ENCODE peak calls at places on chromosomes 7 and 10, in six cellular contexts. One of them, this sample, is unnamed.

GRCh38 chr7:55573234-55573504 is 867 bp upstream of the VOPP1 start:
- DNase-seq in endothelial cell of umbilical vein: no peak
- DNase-seq in prostate gland: no peak
- DNase-seq in HL-60: no peak
- DNase-seq in upper lobe of left lung: no peak
- DNase-seq in sigmoid colon: no peak
- DNase-seq in this sample: no peak

GRCh38 chr10:131979821-131980270 is 1.9 kb downstream of the BNIP3 start:
- DNase-seq in sigmoid colon: peak; percentile 73
- DNase-seq in prostate gland: peak; percentile 49
- DNase-seq in HL-60: no peak
- DNase-seq in upper lobe of left lung: peak; percentile 87
- DNase-seq in endothelial cell of umbilical vein: peak; percentile 50
- DNase-seq in this sample: no peak

GRCh38 chr10:26468291-26468690 is 30.1 kb downstream of the APBB1IP start:
- DNase-seq in sigmoid colon: no peak
- DNase-seq in endothelial cell of umbilical vein: no peak
- DNase-seq in upper lobe of left lung: no peak
- DNase-seq in prostate gland: no peak
- DNase-seq in HL-60: no peak
- DNase-seq in this sample: no peak

GRCh38 chr10:20892796-20893195 is 4.3 kb downstream of the NEBL start:
- DNase-seq in endothelial cell of umbilical vein: no peak
- DNase-seq in sigmoid colon: no peak
- DNase-seq in prostate gland: no peak
- DNase-seq in upper lobe of left lung: no peak
- DNase-seq in HL-60: no peak
- DNase-seq in this sample: no peak

GRCh38 chr7:132757778-132758177 is 181.5 kb upstream of the PLXNA4 start:
- DNase-seq in prostate gland: no peak
- DNase-seq in sigmoid colon: no peak
- DNase-seq in endothelial cell of umbilical vein: no peak
- DNase-seq in HL-60: no peak
- DNase-seq in upper lobe of left lung: no peak
- DNase-seq in this sample: no peak

GRCh38 chr10:109852004-109852717 is 71.2 kb downstream of the XPNPEP1 start:
- DNase-seq in sigmoid colon: peak; percentile 88
- DNase-seq in upper lobe of left lung: peak; percentile 55
- DNase-seq in prostate gland: peak; percentile 62
- DNase-seq in HL-60: peak; percentile 21
- DNase-seq in endothelial cell of umbilical vein: peak; percentile 62
- DNase-seq in this sample: peak; percentile 73

GRCh38 chr7:47988496-47989386 is 9.3 kb upstream of the HUS1 start:
- DNase-seq in upper lobe of left lung: no peak
- DNase-seq in endothelial cell of umbilical vein: no peak
- DNase-seq in prostate gland: no peak
- DNase-seq in sigmoid colon: no peak
- DNase-seq in HL-60: no peak
- DNase-seq in this sample: no peak

GRCh38 chr7:67525588-67525987 is 529.0 kb downstream of the TYW1 start:
- DNase-seq in sigmoid colon: no peak
- DNase-seq in endothelial cell of umbilical vein: no peak
- DNase-seq in HL-60: no peak
- DNase-seq in upper lobe of left lung: no peak
- DNase-seq in prostate gland: no peak
- DNase-seq in this sample: no peak

GRCh38 chr10:86840498-86840897 is 84.1 kb downstream of the BMPR1A start:
- DNase-seq in upper lobe of left lung: no peak
- DNase-seq in HL-60: no peak
- DNase-seq in endothelial cell of umbilical vein: no peak
- DNase-seq in sigmoid colon: no peak
- DNase-seq in prostate gland: no peak
- DNase-seq in this sample: no peak

GRCh38 chr7:105623906-105624305 is 42.6 kb upstream of the EFCAB10 start:
- DNase-seq in prostate gland: no peak
- DNase-seq in endothelial cell of umbilical vein: no peak
- DNase-seq in HL-60: no peak
- DNase-seq in sigmoid colon: peak; percentile 51
- DNase-seq in upper lobe of left lung: no peak
- DNase-seq in this sample: no peak

GRCh38 chr10:77405771-77406241 is 231.8 kb downstream of the KCNMA1 start:
- DNase-seq in endothelial cell of umbilical vein: peak; percentile 51
- DNase-seq in upper lobe of left lung: peak; percentile 74
- DNase-seq in sigmoid colon: peak; percentile 93
- DNase-seq in prostate gland: peak; percentile 76
- DNase-seq in HL-60: peak; percentile 13
- DNase-seq in this sample: peak; percentile 92

GRCh38 chr10:3408603-3409365 is 236.2 kb upstream of the PITRM1 start:
- DNase-seq in upper lobe of left lung: no peak
- DNase-seq in HL-60: no peak
- DNase-seq in prostate gland: no peak
- DNase-seq in endothelial cell of umbilical vein: no peak
- DNase-seq in sigmoid colon: no peak
- DNase-seq in this sample: no peak

GRCh38 chr10:118721005-118721876 is 33.5 kb downstream of the CACUL1 start:
- DNase-seq in upper lobe of left lung: no peak
- DNase-seq in HL-60: no peak
- DNase-seq in prostate gland: peak; percentile 57
- DNase-seq in endothelial cell of umbilical vein: peak; percentile 75
- DNase-seq in sigmoid colon: no peak
- DNase-seq in this sample: no peak

GRCh38 chr7:47536705-47537611 is 45.0 kb downstream of the TNS3 start:
- DNase-seq in sigmoid colon: peak; percentile 80
- DNase-seq in prostate gland: peak; percentile 48
- DNase-seq in HL-60: no peak
- DNase-seq in endothelial cell of umbilical vein: no peak
- DNase-seq in upper lobe of left lung: peak; percentile 88
- DNase-seq in this sample: peak; percentile 68

GRCh38 chr10:93447019-93447418 is 35.1 kb downstream of the MYOF start:
- DNase-seq in HL-60: no peak
- DNase-seq in endothelial cell of umbilical vein: no peak
- DNase-seq in sigmoid colon: no peak
- DNase-seq in upper lobe of left lung: no peak
- DNase-seq in prostate gland: no peak
- DNase-seq in this sample: no peak

GRCh38 chr10:32731527-32731926 is 226.5 kb downstream of the ITGB1 start:
- DNase-seq in prostate gland: no peak
- DNase-seq in HL-60: no peak
- DNase-seq in upper lobe of left lung: no peak
- DNase-seq in endothelial cell of umbilical vein: no peak
- DNase-seq in sigmoid colon: no peak
- DNase-seq in this sample: no peak

GRCh38 chr7:114466911-114467310 is 52.3 kb downstream of the FOXP2 start:
- DNase-seq in endothelial cell of umbilical vein: peak; percentile 78
- DNase-seq in sigmoid colon: no peak
- DNase-seq in prostate gland: no peak
- DNase-seq in upper lobe of left lung: no peak
- DNase-seq in HL-60: no peak
- DNase-seq in this sample: no peak

GRCh38 chr7:127638197-127638596 is 13.8 kb upstream of the SND1 start:
- DNase-seq in endothelial cell of umbilical vein: no peak
- DNase-seq in upper lobe of left lung: no peak
- DNase-seq in HL-60: no peak
- DNase-seq in sigmoid colon: no peak
- DNase-seq in prostate gland: no peak
- DNase-seq in this sample: no peak

GRCh38 chr10:45416603-45417002 is 42.6 kb downstream of the ALOX5 start:
- DNase-seq in sigmoid colon: no peak
- DNase-seq in prostate gland: no peak
- DNase-seq in HL-60: no peak
- DNase-seq in endothelial cell of umbilical vein: no peak
- DNase-seq in upper lobe of left lung: no peak
- DNase-seq in this sample: no peak

GRCh38 chr7:111238891-111239290 is 148.0 kb downstream of the LRRN3 start:
- DNase-seq in sigmoid colon: no peak
- DNase-seq in endothelial cell of umbilical vein: peak; percentile 56
- DNase-seq in prostate gland: no peak
- DNase-seq in HL-60: no peak
- DNase-seq in upper lobe of left lung: no peak
- DNase-seq in this sample: no peak

DNA sequence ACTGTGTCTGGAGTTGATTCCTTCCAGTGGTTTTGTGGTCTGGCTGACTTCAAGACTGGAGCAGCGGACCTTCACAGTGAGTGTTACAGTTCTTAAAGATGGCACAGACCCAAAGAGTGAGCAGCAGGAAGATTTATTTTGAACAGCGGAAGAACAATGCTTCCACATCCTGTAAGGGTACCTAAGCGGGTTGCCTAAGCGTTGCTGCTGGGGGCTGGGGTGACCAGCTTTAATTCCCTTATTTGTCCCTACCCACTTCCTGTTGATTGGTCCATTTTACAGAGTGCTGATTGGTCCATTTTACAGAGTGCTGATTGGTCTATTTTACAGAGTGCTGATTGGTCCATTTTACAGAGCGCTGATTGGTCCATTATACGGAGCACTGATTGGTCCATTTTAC is 13.2 kb downstream of the AKR1B15 start:
- DNase-seq in prostate gland: no peak
- DNase-seq in HL-60: no peak
- DNase-seq in sigmoid colon: no peak
- DNase-seq in endothelial cell of umbilical vein: no peak
- DNase-seq in upper lobe of left lung: no peak
- DNase-seq in this sample: no peak
- H3K27ac ChIP-seq in prostate gland: no peak overlapping the region
- H3K27ac ChIP-seq in HL-60: no peak overlapping the region
- H3K27ac ChIP-seq in sigmoid colon: no peak overlapping the region
- H3K27ac ChIP-seq in endothelial cell of umbilical vein: no peak overlapping the region
- H3K27ac ChIP-seq in upper lobe of left lung: no peak overlapping the region
- H3K27ac ChIP-seq in this sample: peak overlapping the region; percentile 68

DNA sequence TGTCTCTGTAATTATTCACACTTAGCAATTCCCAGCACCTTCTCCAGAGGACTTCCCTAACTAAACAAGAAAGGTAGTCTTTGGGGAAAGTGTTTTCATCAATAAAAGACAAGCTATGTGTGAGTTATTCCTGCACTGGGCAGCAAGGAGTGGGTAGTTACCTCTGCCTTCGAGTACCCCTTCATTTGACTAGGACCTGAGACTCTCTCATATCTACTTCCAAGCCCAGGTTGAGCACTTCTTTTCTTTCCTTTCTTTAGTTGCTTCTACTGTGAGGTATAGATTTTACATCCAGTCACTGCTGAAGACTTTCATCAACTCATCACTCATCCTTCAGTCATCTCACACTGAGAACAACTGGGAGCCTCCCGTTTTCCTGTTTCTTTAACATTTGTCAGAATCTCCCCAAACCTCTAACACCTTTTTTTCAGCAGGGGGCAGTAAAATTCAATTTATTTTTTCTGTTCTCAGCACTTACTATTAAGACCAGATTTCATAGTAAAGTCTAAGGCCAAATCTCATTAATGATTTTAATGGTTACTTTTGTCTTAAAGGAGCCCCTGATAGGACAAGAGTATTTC is 80.1 kb upstream of the PRSS1 start:
- DNase-seq in prostate gland: no peak
- DNase-seq in endothelial cell of umbilical vein: peak; percentile 53
- DNase-seq in HL-60: no peak
- DNase-seq in sigmoid colon: no peak
- DNase-seq in upper lobe of left lung: no peak
- DNase-seq in this sample: no peak
- TF ChIP-seq CTCF in prostate gland: no peak
- TF ChIP-seq CTCF in endothelial cell of umbilical vein: peak; percentile 27
- TF ChIP-seq CTCF in HL-60: no peak
- TF ChIP-seq CTCF in sigmoid colon: no peak
- TF ChIP-seq CTCF in upper lobe of left lung: no peak
- TF ChIP-seq CTCF in this sample: no peak

GRCh38 chr7:107858280-107858679 is 32.7 kb upstream of the DLD start:
- DNase-seq in upper lobe of left lung: no peak
- DNase-seq in endothelial cell of umbilical vein: no peak
- DNase-seq in prostate gland: no peak
- DNase-seq in sigmoid colon: no peak
- DNase-seq in HL-60: no peak
- DNase-seq in this sample: no peak

GRCh38 chr7:107857541-107857912 is 33.5 kb upstream of the DLD start:
- DNase-seq in upper lobe of left lung: no peak
- DNase-seq in prostate gland: no peak
- DNase-seq in endothelial cell of umbilical vein: peak; percentile 86
- DNase-seq in HL-60: no peak
- DNase-seq in sigmoid colon: no peak
- DNase-seq in this sample: no peak

GRCh38 chr7:107856806-107857540 is 34.0 kb upstream of the DLD start:
- DNase-seq in upper lobe of left lung: no peak
- DNase-seq in endothelial cell of umbilical vein: no peak
- DNase-seq in sigmoid colon: no peak
- DNase-seq in HL-60: no peak
- DNase-seq in prostate gland: peak; percentile 62
- DNase-seq in this sample: no peak

GRCh38 chr7:107860241-107860961 is 30.6 kb upstream of the DLD start:
- DNase-seq in sigmoid colon: no peak
- DNase-seq in HL-60: no peak
- DNase-seq in endothelial cell of umbilical vein: no peak
- DNase-seq in upper lobe of left lung: no peak
- DNase-seq in prostate gland: peak; percentile 28
- DNase-seq in this sample: no peak

DNA sequence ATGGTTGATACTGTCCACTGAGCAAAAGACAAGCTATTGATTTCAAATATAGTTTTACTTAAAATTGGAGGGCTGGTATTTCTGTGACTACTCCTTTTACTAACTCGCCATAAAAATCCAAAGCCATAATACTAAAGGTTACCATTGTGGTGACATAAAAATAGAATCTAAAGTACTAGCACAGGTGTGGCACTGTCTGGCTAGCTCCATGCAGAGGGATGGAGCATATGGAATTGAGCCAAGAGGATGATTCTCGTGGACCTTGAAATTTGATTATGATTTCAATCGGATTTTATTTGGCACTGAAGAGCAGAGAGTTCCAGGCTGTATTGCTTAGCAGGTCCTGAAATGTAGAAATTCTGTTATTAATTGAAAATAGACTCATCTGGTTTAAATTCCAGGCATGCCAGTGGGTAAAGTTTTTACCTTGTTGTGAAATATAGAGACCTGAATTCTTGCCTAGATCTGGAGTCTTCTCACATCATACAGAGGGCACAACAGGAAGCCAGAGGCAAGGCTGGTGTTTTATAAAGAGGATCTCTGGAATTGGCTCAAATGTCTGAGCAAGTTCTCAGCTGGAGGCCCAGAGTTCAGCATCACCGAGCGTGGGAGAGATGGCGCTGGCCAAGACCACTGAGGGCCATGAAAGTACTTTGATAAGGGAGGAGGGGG is 29.9 kb upstream of the DLD start:
- DNase-seq in HL-60: no peak
- DNase-seq in upper lobe of left lung: no peak
- DNase-seq in prostate gland: no peak
- DNase-seq in sigmoid colon: no peak
- DNase-seq in endothelial cell of umbilical vein: no peak
- DNase-seq in this sample: peak; percentile 28
- TF ChIP-seq POLR2AphosphoS5 in HL-60: no peak
- TF ChIP-seq POLR2AphosphoS5 in upper lobe of left lung: no peak
- TF ChIP-seq POLR2AphosphoS5 in prostate gland: no peak
- TF ChIP-seq POLR2AphosphoS5 in sigmoid colon: no peak
- TF ChIP-seq POLR2AphosphoS5 in endothelial cell of umbilical vein: no peak
- TF ChIP-seq POLR2AphosphoS5 in this sample: no peak

DNA sequence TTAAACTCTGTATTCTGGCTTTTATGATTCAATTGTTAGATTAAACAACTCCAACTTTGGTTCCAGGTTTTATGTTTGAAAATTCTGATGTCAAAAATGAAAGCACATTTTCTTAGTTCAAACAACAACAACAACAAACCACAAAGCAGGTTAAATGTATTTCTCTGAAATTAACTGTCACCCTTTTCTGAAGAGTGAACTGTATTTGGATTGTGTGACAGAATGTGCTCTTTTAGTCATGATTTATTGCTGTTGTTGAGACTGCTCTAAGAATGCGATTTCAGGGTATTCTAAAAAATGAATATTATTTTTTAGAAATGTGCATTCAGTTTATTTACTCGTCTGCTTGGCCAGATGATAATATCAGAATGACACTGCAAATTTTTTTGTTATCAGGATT is 144.1 kb downstream of the GNAI1 start:
- DNase-seq in upper lobe of left lung: no peak
- DNase-seq in sigmoid colon: no peak
- DNase-seq in endothelial cell of umbilical vein: no peak
- DNase-seq in prostate gland: no peak
- DNase-seq in HL-60: no peak
- DNase-seq in this sample: no peak
- H3K27ac ChIP-seq in upper lobe of left lung: no peak overlapping the region
- H3K27ac ChIP-seq in sigmoid colon: no peak overlapping the region
- H3K27ac ChIP-seq in endothelial cell of umbilical vein: no peak overlapping the region
- H3K27ac ChIP-seq in prostate gland: no peak overlapping the region
- H3K27ac ChIP-seq in HL-60: no peak overlapping the region
- H3K27ac ChIP-seq in this sample: no peak overlapping the region